ENCODE peak calls at places on chromosome 7, in ten cellular contexts. Y, E, R, L, X, I, B, W, J and M are unnamed samples.

GRCh38 chr7:37570145-37570544 is 113.4 kb upstream of the GPR141 start:
- DNase-seq in B (no peak), X (no peak), J (no peak), L (no peak), E (no peak), I (no peak), Y (no peak), W (peak; percentile 49), R (no peak), M (no peak)

GRCh38 chr7:132755538-132756481 is 179.5 kb upstream of the PLXNA4 start:
- DNase-seq in B (no peak), I (no peak), Y (no peak), L (no peak), W (no peak), E (no peak), X (peak; percentile 28), R (peak; percentile 44), J (peak; percentile 96), M (no peak)

GRCh38 chr7:129053938-129054437 is 923 bp downstream of the TNPO3 start:
- DNase-seq in J (peak; percentile 42), R (no peak), X (no peak), B (no peak), E (peak; percentile 41), Y (no peak), I (no peak), L (no peak), W (peak; percentile 58), M (no peak)

GRCh38 chr7:46385662-46386309 is 464.7 kb upstream of the IGFBP3 start:
- DNase-seq in R (no peak), L (no peak), J (no peak), Y (no peak), X (no peak), I (no peak), E (peak; percentile 90), B (no peak), W (peak; percentile 89), M (no peak)

GRCh38 chr7:73353243-73353642 is 25.3 kb downstream of the FKBP6 start:
- DNase-seq in B (no peak), Y (no peak), I (no peak), W (no peak), J (no peak), L (peak; percentile 0), E (no peak), R (no peak), X (no peak), M (no peak)

GRCh38 chr7:34156336-34156735 is 251.0 kb downstream of the BMPER start:
- DNase-seq in X (no peak), E (no peak), J (no peak), Y (no peak), W (no peak), R (no peak), L (no peak), I (peak; percentile 46), B (no peak), M (no peak)

GRCh38 chr7:134831862-134832261 is 52.4 kb downstream of the CALD1 start:
- DNase-seq in X (no peak), J (peak; percentile 14), W (no peak), I (no peak), B (no peak), R (no peak), L (no peak), E (no peak), Y (no peak), M (peak; percentile 50)

GRCh38 chr7:30934732-30935568 is 23.3 kb downstream of the AQP1 start:
- DNase-seq in Y (peak; percentile 17), W (no peak), X (no peak), R (no peak), B (peak; percentile 53), L (peak; percentile 52), J (no peak), I (no peak), E (no peak), M (peak; percentile 35)

GRCh38 chr7:12422449-12423320 is 19.0 kb upstream of the VWDE start:
- DNase-seq in B (no peak), J (no peak), Y (no peak), W (no peak), I (no peak), R (no peak), E (peak; percentile 78), X (no peak), L (no peak), M (no peak)

GRCh38 chr7:3239291-3239691 is 61.8 kb upstream of the SDK1 start:
- DNase-seq in J (peak; percentile 24), W (peak; percentile 86), R (peak; percentile 63), I (no peak), Y (no peak), L (peak; percentile 94), B (no peak), X (no peak), E (no peak), M (no peak)

GRCh38 chr7:27239780-27240731 is 2.5 kb upstream of the EVX1 start:
- DNase-seq in W (no peak), X (no peak), I (no peak), L (no peak), B (no peak), J (no peak), R (no peak), Y (no peak), E (no peak), M (no peak)

GRCh38 chr7:52782348-52782747 is 253.1 kb upstream of the POM121L12 start:
- DNase-seq in E (no peak), J (no peak), I (no peak), W (no peak), X (no peak), L (no peak), Y (no peak), B (no peak), R (no peak), M (no peak)

GRCh38 chr7:17056491-17057142 is 174.8 kb upstream of the AGR3 start:
- DNase-seq in E (peak; percentile 84), W (peak; percentile 69), B (no peak), R (no peak), X (no peak), J (no peak), L (no peak), Y (no peak), I (no peak), M (no peak)

GRCh38 chr7:153188630-153189029 is 429.1 kb downstream of the ACTR3B start:
- DNase-seq in E (no peak), Y (no peak), J (no peak), W (no peak), B (no peak), R (no peak), L (no peak), I (no peak), X (no peak), M (no peak)

GRCh38 chr7:20441886-20442505 is 111.3 kb downstream of the ITGB8 start:
- DNase-seq in E (no peak), J (no peak), X (no peak), Y (no peak), I (no peak), B (no peak), W (peak; percentile 58), L (no peak), R (no peak), M (no peak)

GRCh38 chr7:16471933-16472332 is 6.4 kb upstream of the SOSTDC1 start:
- DNase-seq in W (no peak), Y (no peak), I (no peak), L (no peak), X (no peak), R (no peak), J (peak; percentile 67), E (no peak), B (no peak), M (no peak)

GRCh38 chr7:130490888-130491771 is 755 bp upstream of the MEST start:
- DNase-seq in I (no peak), X (no peak), W (peak; percentile 63), J (peak; percentile 15), Y (peak; percentile 84), B (no peak), L (peak; percentile 76), R (peak; percentile 88), E (peak; percentile 29), M (no peak)

GRCh38 chr7:45171946-45172345 is 14.4 kb downstream of the RAMP3 start:
- DNase-seq in R (no peak), J (no peak), X (no peak), L (peak; percentile 56), I (no peak), E (no peak), Y (peak; percentile 72), W (no peak), B (no peak), M (no peak)

GRCh38 chr7:90180011-90180585 is 25.8 kb downstream of the STEAP1 start:
- DNase-seq in Y (no peak), I (no peak), L (no peak), X (no peak), R (no peak), J (no peak), W (peak; percentile 71), E (no peak), B (no peak), M (no peak)

GRCh38 chr7:116162236-116162635 is 48.1 kb upstream of the TES start:
- DNase-seq in E (no peak), W (no peak), R (no peak), I (no peak), J (no peak), B (no peak), Y (no peak), X (no peak), L (no peak), M (no peak)

GRCh38 chr7:27863866-27864265 is 123.9 kb downstream of the TAX1BP1 start:
- DNase-seq in Y (no peak), W (peak; percentile 89), L (no peak), B (no peak), J (no peak), I (peak; percentile 42), R (no peak), X (no peak), E (peak; percentile 24), M (no peak)

GRCh38 chr7:40623863-40624262 is 489.1 kb downstream of the SUGCT start:
- DNase-seq in J (no peak), B (no peak), E (no peak), R (no peak), W (no peak), X (no peak), Y (no peak), I (no peak), L (no peak), M (no peak)

GRCh38 chr7:64687249-64687648 is 21.3 kb downstream of the ZNF107 start:
- DNase-seq in L (no peak), Y (no peak), W (no peak), R (no peak), J (no peak), X (no peak), E (no peak), B (no peak), I (no peak), M (no peak)

GRCh38 chr7:141649865-141650499 is 52.0 kb downstream of the DENND11 start:
- DNase-seq in Y (no peak), E (peak; percentile 79), L (peak; percentile 70), I (peak; percentile 73), X (peak; percentile 21), R (no peak), J (peak; percentile 92), B (peak; percentile 46), W (peak; percentile 90), M (peak; percentile 38)

GRCh38 chr7:38630720-38631673 is at the start of gene AMPH:
- DNase-seq in Y (peak; percentile 82), I (no peak), J (no peak), W (peak; percentile 36), L (peak; percentile 87), X (peak; percentile 27), E (peak; percentile 19), B (peak; percentile 32), R (peak; percentile 87), M (no peak)

GRCh38 chr7:135321556-135321955 is 87.9 kb downstream of the STRA8 start:
- DNase-seq in B (no peak), J (no peak), W (peak; percentile 48), L (no peak), R (no peak), X (no peak), I (no peak), Y (no peak), E (peak; percentile 10), M (no peak)

GRCh38 chr7:14934831-14935230 is 32.3 kb upstream of the DGKB start:
- DNase-seq in R (no peak), W (no peak), X (no peak), I (no peak), E (no peak), L (no peak), B (no peak), J (no peak), Y (no peak), M (no peak)

GRCh38 chr7:66258409-66258808 is 53.3 kb downstream of the TPST1 start:
- DNase-seq in L (no peak), I (no peak), B (no peak), W (no peak), R (no peak), Y (no peak), X (no peak), J (peak; percentile 41), E (no peak), M (no peak)